ENCODE peak calls at places on chromosome 18, in seven cellular contexts. P is NT2/D1, A is non-pigmented ciliary epithelial cell, B is nephron progenitor cell, L is lower lobe of right lung, W is iPS-NIHi11, H is lung microvascular endothelial cell. G is an unnamed sample.

GRCh38 chr18:58781627-58782194 is 83.0 kb upstream of the ZNF532 start:
- DNase-seq in P (peak), A (no peak), B (peak), L (peak), W (peak), H (peak), G (peak)

GRCh38 chr18:58097127-58097906 is 53.3 kb downstream of the NEDD4L start:
- DNase-seq in P (no peak), A (no peak), B (no peak), L (peak), W (no peak), H (peak), G (no peak)

GRCh38 chr18:79912409-79912991 is 39.0 kb downstream of the SLC66A2 start:
- DNase-seq in P (no peak), A (no peak), B (no peak), L (peak), W (peak), H (peak), G (no peak)

GRCh38 chr18:53950545-53950944 is 273.9 kb downstream of the MBD2 start:
- DNase-seq in P (no peak), A (no peak), B (no peak), L (no peak), W (no peak), H (no peak), G (no peak)

GRCh38 chr18:77019641-77020040 is 112.9 kb downstream of the MBP start:
- DNase-seq in P (no peak), A (no peak), B (no peak), L (no peak), W (no peak), H (no peak), G (no peak)

GRCh38 chr18:76209597-76209996 is 285.4 kb downstream of the ZNF516 start:
- DNase-seq in P (no peak), A (no peak), B (no peak), L (no peak), W (no peak), H (no peak), G (no peak)

GRCh38 chr18:50006470-50007046 is 188.4 kb downstream of the MYO5B start:
- DNase-seq in P (no peak), A (no peak), B (no peak), L (no peak), W (no peak), H (no peak), G (no peak)

GRCh38 chr18:23847321-23847986 is 158.2 kb downstream of the LAMA3 start:
- DNase-seq in P (no peak), A (no peak), B (no peak), L (no peak), W (no peak), H (no peak), G (no peak)

GRCh38 chr18:53943463-53943862 is 281.0 kb downstream of the MBD2 start:
- DNase-seq in P (no peak), A (no peak), B (no peak), L (no peak), W (no peak), H (no peak), G (no peak)

GRCh38 chr18:37575646-37576045 is 10.0 kb upstream of the CELF4 start:
- DNase-seq in P (no peak), A (no peak), B (no peak), L (no peak), W (no peak), H (no peak), G (no peak)

GRCh38 chr18:79883461-79884295 is 67.8 kb downstream of the SLC66A2 start:
- DNase-seq in P (no peak), A (no peak), B (no peak), L (peak), W (peak), H (no peak), G (no peak)

GRCh38 chr18:44733069-44733753 is 52.5 kb downstream of the SETBP1 start:
- DNase-seq in P (no peak), A (peak), B (no peak), L (no peak), W (no peak), H (peak), G (no peak)

GRCh38 chr18:26840965-26841364 is 24.5 kb downstream of the AQP4 start:
- DNase-seq in P (no peak), A (no peak), B (no peak), L (no peak), W (peak), H (no peak), G (no peak)

GRCh38 chr18:57837917-57838548 is 34.9 kb upstream of the ATP8B1 start:
- DNase-seq in P (no peak), A (no peak), B (no peak), L (no peak), W (no peak), H (peak), G (no peak)

GRCh38 chr18:50786851-50787250 is 33.0 kb downstream of the MRO start:
- DNase-seq in P (no peak), A (no peak), B (no peak), L (no peak), W (no peak), H (no peak), G (no peak)

GRCh38 chr18:79682896-79683625 is 3.5 kb downstream of the CTDP1 start:
- DNase-seq in P (no peak), A (no peak), B (no peak), L (no peak), W (no peak), H (no peak), G (no peak)

GRCh38 chr18:25456284-25456683 is 104.3 kb upstream of the ZNF521 start:
- DNase-seq in P (no peak), A (no peak), B (no peak), L (no peak), W (no peak), H (no peak), G (no peak)

GRCh38 chr18:63316612-63317555 is 2.7 kb downstream of the BCL2 start:
- DNase-seq in P (no peak), A (no peak), B (no peak), L (no peak), W (no peak), H (no peak), G (no peak)

GRCh38 chr18:79586436-79587297 is 92.9 kb upstream of the CTDP1 start:
- DNase-seq in P (no peak), A (no peak), B (no peak), L (peak), W (no peak), H (no peak), G (no peak)

GRCh38 chr18:9101730-9102390 is 639 bp upstream of the NDUFV2 start:
- DNase-seq in P (no peak), A (peak), B (no peak), L (no peak), W (no peak), H (peak), G (no peak)

GRCh38 chr18:75551071-75551470 is 123.6 kb upstream of the SMIM21 start:
- DNase-seq in P (no peak), A (no peak), B (no peak), L (no peak), W (no peak), H (no peak), G (no peak)

GRCh38 chr18:63137999-63138448 is 181.5 kb downstream of the BCL2 start:
- DNase-seq in P (no peak), A (no peak), B (no peak), L (no peak), W (no peak), H (peak), G (peak)

GRCh38 chr18:490624-491023 is 9.9 kb downstream of the COLEC12 start:
- DNase-seq in P (no peak), A (no peak), B (no peak), L (no peak), W (no peak), H (no peak), G (no peak)

GRCh38 chr18:34595673-34596072 is 114.4 kb upstream of the DTNA start:
- DNase-seq in P (no peak), A (peak), B (peak), L (no peak), W (peak), H (peak), G (no peak)

GRCh38 chr18:7645756-7646155 is 78.6 kb downstream of the PTPRM start:
- DNase-seq in P (no peak), A (no peak), B (no peak), L (no peak), W (no peak), H (no peak), G (no peak)

GRCh38 chr18:57029761-57030160 is 117.1 kb upstream of the BOD1L2 start:
- DNase-seq in P (no peak), A (no peak), B (no peak), L (no peak), W (no peak), H (no peak), G (no peak)

GRCh38 chr18:76451475-76452331 is 43.3 kb downstream of the ZNF516 start:
- DNase-seq in P (no peak), A (no peak), B (peak), L (peak), W (no peak), H (no peak), G (no peak)

GRCh38 chr18:11154369-11154982 is 5.1 kb upstream of the PIEZO2 start:
- DNase-seq in P (no peak), A (peak), B (no peak), L (no peak), W (peak), H (peak), G (peak)

GRCh38 chr18:22946841-22947240 is 13.7 kb downstream of the RBBP8 start:
- DNase-seq in P (no peak), A (no peak), B (no peak), L (no peak), W (no peak), H (no peak), G (no peak)